ENCODE peak calls at places on chromosome 20, in ten cellular contexts. G is globus pallidus, T is EL, F is spleen, V is HCEC 1CT, W is breast epithelium, D is cerebellar cortex, M is GM19239, U is M059J, O is RWPE1. K is an unnamed sample.

GRCh38 chr20:35699127-35699913 is at the start of the genes NFS1 and ROMO1:
- DNase-seq in G (peak), T (peak), F (peak), W (peak), D (peak), M (peak), V (peak), O (peak), U (peak), K (peak)

GRCh38 chr20:20710847-20711315 is 1.6 kb downstream of the RALGAPA2 start:
- DNase-seq in D (no peak), U (peak), F (no peak), M (no peak), W (peak), V (no peak), T (no peak), G (no peak), O (no peak), K (no peak)

GRCh38 chr20:56778765-56779195 is 149.7 kb downstream of the TFAP2C start:
- DNase-seq in D (no peak), F (peak), M (no peak), G (no peak), V (no peak), T (no peak), U (peak), O (no peak), W (no peak), K (no peak)

GRCh38 chr20:58701431-58702160 is 9.0 kb downstream of the NPEPL1 start:
- DNase-seq in U (no peak), F (peak), O (no peak), G (no peak), T (no peak), V (no peak), D (no peak), W (no peak), M (no peak), K (no peak)

GRCh38 chr20:46371656-46372055 is 34.8 kb downstream of the ELMO2 start:
- DNase-seq in U (no peak), D (no peak), W (no peak), G (no peak), M (no peak), V (no peak), T (no peak), F (no peak), O (no peak), K (no peak)

GRCh38 chr20:40286991-40287531 is 402.0 kb downstream of the MAFB start:
- DNase-seq in W (peak), U (peak), D (peak), F (peak), G (no peak), O (peak), V (no peak), T (no peak), M (no peak), K (no peak)

GRCh38 chr20:577167-577791 is 32.8 kb downstream of the TCF15 start:
- DNase-seq in F (no peak), T (no peak), V (peak), G (no peak), D (peak), W (no peak), O (no peak), M (no peak), U (peak), K (no peak)

GRCh38 chr20:12798286-12798685 is 210.5 kb upstream of the SPTLC3 start:
- DNase-seq in O (no peak), F (no peak), V (no peak), U (no peak), T (no peak), M (no peak), G (no peak), D (no peak), W (no peak), K (no peak)

GRCh38 chr20:11155156-11155805 is 481.5 kb upstream of the JAG1 start:
- DNase-seq in D (no peak), F (no peak), O (no peak), T (no peak), G (no peak), U (no peak), M (no peak), V (no peak), W (no peak), K (no peak)

GRCh38 chr20:6265204-6265904 is 142.5 kb upstream of the FERMT1 start:
- DNase-seq in W (no peak), F (no peak), M (no peak), V (peak), D (peak), T (peak), O (peak), G (peak), U (peak), K (peak)

GRCh38 chr20:9506337-9506821 is 8.0 kb upstream of the LAMP5 start:
- DNase-seq in U (no peak), W (no peak), D (no peak), M (no peak), V (no peak), F (no peak), O (no peak), T (no peak), G (no peak), K (no peak)

GRCh38 chr20:44703956-44704488 is 11.1 kb upstream of the CCN5 start:
- DNase-seq in M (no peak), T (no peak), V (no peak), O (no peak), U (no peak), F (no peak), W (no peak), G (no peak), D (no peak), K (no peak)

GRCh38 chr20:49717693-49718092 is 4.0 kb upstream of the B4GALT5 start:
- DNase-seq in W (no peak), T (no peak), G (no peak), V (no peak), D (no peak), U (peak), O (no peak), F (no peak), M (no peak), K (peak)

GRCh38 chr20:44720617-44720993 is 5.4 kb downstream of the CCN5 start:
- DNase-seq in W (peak), M (no peak), V (peak), O (peak), D (no peak), T (peak), F (no peak), U (peak), G (peak), K (peak)

GRCh38 chr20:20230741-20231140 is 137.2 kb upstream of the INSM1 start:
- DNase-seq in M (no peak), W (no peak), G (no peak), F (no peak), O (no peak), U (no peak), T (no peak), D (no peak), V (no peak), K (no peak)

GRCh38 chr20:4161447-4162251 is 146.3 kb upstream of the RNF24 start:
- DNase-seq in F (peak), W (peak), O (peak), M (no peak), U (peak), V (no peak), D (no peak), T (no peak), G (no peak), K (no peak)

GRCh38 chr20:11271319-11271718 is 597.5 kb upstream of the JAG1 start:
- DNase-seq in G (no peak), U (no peak), T (no peak), M (no peak), O (no peak), W (no peak), F (no peak), D (peak), V (no peak), K (no peak)